ENCODE peak calls at places on chromosomes 7 and 10, in five cellular contexts. H, C, Z, E and P are unnamed samples.
A peak's percentile ranks its signal among the peaks of the same experiment; 100 is the strongest.

GRCh38 chr10:8616166-8616565 is 561.7 kb downstream of the GATA3 start:
- DNase-seq in H (no peak), C (no peak), Z (peak; percentile 33), E (no peak), P (no peak)

GRCh38 chr10:58784361-58784760 is 271.7 kb downstream of the BICC1 start:
- DNase-seq in H (no peak), C (no peak), Z (no peak), E (no peak), P (no peak)

GRCh38 chr7:92133737-92134270 is 473 bp downstream of the CYP51A1 start:
- DNase-seq in H (peak; percentile 20), C (peak; percentile 50), Z (peak; percentile 81), E (peak; percentile 62), P (peak; percentile 47)

GRCh38 chr7:16929146-16929762 is 47.5 kb upstream of the AGR3 start:
- DNase-seq in H (no peak), C (no peak), Z (peak; percentile 58), E (no peak), P (no peak)

GRCh38 chr10:17038627-17039026 is 91.0 kb downstream of the CUBN start:
- DNase-seq in H (no peak), C (no peak), Z (no peak), E (no peak), P (no peak)

GRCh38 chr10:28393956-28394568 is 91.2 kb upstream of the MPP7 start:
- DNase-seq in H (peak; percentile 62), C (peak; percentile 30), Z (peak; percentile 74), E (peak; percentile 39), P (peak; percentile 6)

GRCh38 chr7:35331730-35332678 is 78.1 kb upstream of the TBX20 start:
- DNase-seq in H (no peak), C (no peak), Z (no peak), E (no peak), P (no peak)

GRCh38 chr10:7794627-7795026 is 6.7 kb downstream of the ATP5F1C start:
- DNase-seq in H (no peak), C (no peak), Z (no peak), E (no peak), P (no peak)

GRCh38 chr7:29445736-29446135 is 117.9 kb upstream of the PRR15 start:
- DNase-seq in H (no peak), C (no peak), Z (no peak), E (no peak), P (no peak)

GRCh38 chr10:28566458-28566857 is 33.5 kb downstream of the WAC start:
- DNase-seq in H (no peak), C (no peak), Z (no peak), E (no peak), P (no peak)

GRCh38 chr7:132877578-132877977 is 204.3 kb downstream of the CHCHD3 start:
- DNase-seq in H (no peak), C (no peak), Z (no peak), E (no peak), P (no peak)

GRCh38 chr10:37780536-37780935 is 76.9 kb downstream of the ZNF248 start:
- DNase-seq in H (no peak), C (no peak), Z (no peak), E (no peak), P (no peak)

GRCh38 chr10:5976689-5977470 is 463 bp downstream of the IL15RA start:
- DNase-seq in H (peak; percentile 41), C (no peak), Z (peak; percentile 46), E (no peak), P (no peak)

GRCh38 chr7:117229350-117229749 is 93.5 kb downstream of the WNT2 start:
- DNase-seq in H (no peak), C (no peak), Z (no peak), E (no peak), P (no peak)